ENCODE peak calls at places on chromosomes 4 and X, in four cellular contexts. M, U, Y and L are unnamed samples.

GRCh38 chrX:146264763-146265375 is 447.2 kb downstream of the SLITRK2 start:
- DNase-seq in U (no peak), Y (no peak), M (no peak), L (no peak)

GRCh38 chrX:64169988-64170387 is 35.5 kb downstream of the AMER1 start:
- DNase-seq in M (no peak), U (no peak), Y (no peak), L (no peak)

GRCh38 chr4:71231753-71232420 is 106.9 kb upstream of the SLC4A4 start:
- DNase-seq in M (no peak), Y (no peak), U (peak), L (no peak)

GRCh38 chrX:41796050-41796449 is 72.1 kb downstream of the GPR82 start:
- DNase-seq in Y (no peak), U (no peak), M (no peak), L (no peak)

GRCh38 chr4:176824645-176825366 is 32.1 kb upstream of the VEGFC start:
- DNase-seq in U (no peak), M (no peak), Y (no peak), L (peak)

GRCh38 chr4:117560329-117560728 is 474.0 kb upstream of the NDST3 start:
- DNase-seq in M (no peak), U (peak), Y (peak), L (peak)

GRCh38 chr4:23635468-23635867 is 254.4 kb downstream of the PPARGC1A start:
- DNase-seq in U (no peak), M (no peak), Y (no peak), L (no peak)

GRCh38 chr4:3387943-3388348 is 53.8 kb upstream of the HGFAC start:
- DNase-seq in M (no peak), U (peak), Y (peak), L (peak)

GRCh38 chr4:152503606-152504290 is 32.1 kb downstream of the FBXW7 start:
- DNase-seq in U (no peak), M (no peak), Y (no peak), L (no peak)

GRCh38 chrX:111914398-111915092 is 38.6 kb downstream of the TRPC5OS start:
- DNase-seq in M (no peak), Y (peak), U (no peak), L (no peak)

GRCh38 chrX:47637546-47638195 is 7.9 kb upstream of the CFP start:
- DNase-seq in U (no peak), Y (no peak), M (no peak), L (peak)

GRCh38 chr4:145716200-145716599 is 36.3 kb downstream of the C4orf51 start:
- DNase-seq in U (no peak), Y (peak), M (no peak), L (peak)

GRCh38 chr4:77817304-77818076 is 1.7 kb downstream of the CNOT6L start:
- DNase-seq in Y (peak), U (no peak), M (peak), L (no peak)

GRCh38 chr4:16537926-16538325 is 311.7 kb upstream of the TAPT1 start:
- DNase-seq in U (no peak), Y (no peak), M (no peak), L (no peak)

GRCh38 chr4:89737888-89738287 is 99.1 kb downstream of the SNCA start:
- DNase-seq in Y (peak), U (no peak), M (no peak), L (peak)

GRCh38 chr4:92305148-92305877 is 1.5 kb downstream of the GRID2 start:
- DNase-seq in Y (peak), U (peak), M (peak), L (peak)

GRCh38 chr4:125389713-125390112 is 75.0 kb downstream of the FAT4 start:
- DNase-seq in U (peak), M (no peak), Y (peak), L (peak)

GRCh38 chr4:181949704-181950312 is 293.4 kb upstream of the TENM3 start:
- DNase-seq in Y (no peak), U (no peak), M (no peak), L (no peak)

GRCh38 chr4:139253046-139253445 is 27.0 kb downstream of the MGARP start:
- DNase-seq in M (no peak), U (no peak), Y (no peak), L (no peak)

GRCh38 chr4:132384709-132385108 is 764.4 kb upstream of the PCDH10 start:
- DNase-seq in M (no peak), U (no peak), Y (no peak), L (no peak)

GRCh38 chr4:67229148-67229547 is 316.2 kb downstream of the CENPC start:
- DNase-seq in U (no peak), M (no peak), Y (no peak), L (no peak)

GRCh38 chr4:119932277-119932676 is 134.4 kb downstream of the MAD2L1 start:
- DNase-seq in M (no peak), Y (no peak), U (no peak), L (no peak)

GRCh38 chrX:102063445-102064074 is 61.9 kb upstream of the TCEAL2 start:
- DNase-seq in Y (peak), U (no peak), M (peak), L (peak)

GRCh38 chr4:140070369-140070768 is 83.6 kb downstream of the MAML3 start:
- DNase-seq in Y (no peak), M (no peak), U (no peak), L (no peak)

GRCh38 chr4:16472537-16472936 is 246.3 kb upstream of the TAPT1 start:
- DNase-seq in U (no peak), M (no peak), Y (peak), L (no peak)

GRCh38 chrX:10011261-10011931 is 44.2 kb downstream of the CLDN34 start:
- DNase-seq in U (no peak), M (no peak), Y (no peak), L (no peak)

GRCh38 chr4:17687237-17687857 is 72.9 kb downstream of the MED28 start:
- DNase-seq in U (no peak), Y (no peak), M (no peak), L (peak)

GRCh38 chr4:168515222-168516011 is 18.6 kb downstream of the PALLD start:
- DNase-seq in Y (no peak), U (peak), M (no peak), L (no peak)

GRCh38 chrX:38973327-38973726 is 172.1 kb downstream of the MID1IP1 start:
- DNase-seq in Y (peak), M (no peak), U (no peak), L (no peak)